ENCODE peak calls at places on chromosomes 11 and 22, in seven cellular contexts. S, Y, R, Z, P, Q and K are unnamed samples.

GRCh38 chr11:64611961-64612646 is 21.1 kb downstream of the SLC22A12 start:
- DNase-seq in Q (no peak), Z (no peak), Y (no peak), S (no peak), R (no peak), P (no peak), K (no peak)

GRCh38 chr11:59429924-59430516 is 3.8 kb upstream of the OR5A2 start:
- DNase-seq in Z (peak), Y (no peak), P (peak), Q (peak), S (peak), R (peak), K (peak)

GRCh38 chr11:103987631-103988594 is 48.5 kb upstream of the DDI1 start:
- DNase-seq in P (peak), Z (no peak), Y (no peak), Q (no peak), R (no peak), S (peak), K (peak)

GRCh38 chr22:30823015-30823370 is 128.3 kb downstream of the OSBP2 start:
- DNase-seq in P (no peak), Y (no peak), R (no peak), S (peak), Q (no peak), Z (peak), K (no peak)

GRCh38 chr11:20238712-20239111 is 78.4 kb upstream of the DBX1 start:
- DNase-seq in Q (no peak), P (no peak), Y (no peak), Z (no peak), S (no peak), R (no peak), K (no peak)

GRCh38 chr11:2666828-2667570 is 32.8 kb downstream of the KCNQ1OT1 start:
- DNase-seq in P (no peak), Y (no peak), R (no peak), S (no peak), Q (no peak), Z (no peak), K (no peak)

GRCh38 chr11:113313601-113314000 is 782 bp upstream of the TTC12 start:
- DNase-seq in Y (no peak), S (no peak), P (no peak), Z (no peak), R (no peak), Q (no peak), K (no peak)

GRCh38 chr11:123560001-123560400 is 94.4 kb downstream of the SCN3B start:
- DNase-seq in Z (no peak), Q (no peak), Y (no peak), S (peak), P (peak), R (no peak), K (peak)

GRCh38 chr22:19750666-19751490 is 9.7 kb upstream of the TBX1 start:
- DNase-seq in Q (no peak), Z (peak), Y (no peak), P (peak), S (no peak), R (peak), K (no peak)

GRCh38 chr11:2559527-2560311 is 114.9 kb downstream of the KCNQ1 start:
- DNase-seq in S (no peak), Y (no peak), R (no peak), Q (no peak), Z (no peak), P (no peak), K (no peak)

GRCh38 chr11:113023986-113024385 is 62.8 kb downstream of the NCAM1 start:
- DNase-seq in Y (no peak), S (no peak), R (no peak), P (no peak), Z (no peak), Q (no peak), K (no peak)

GRCh38 chr11:17851697-17852096 is 117.1 kb downstream of the KCNC1 start:
- DNase-seq in P (no peak), Q (no peak), Y (no peak), S (no peak), R (no peak), Z (no peak), K (no peak)

GRCh38 chr11:72924568-72925190 is 110.5 kb downstream of the ATG16L2 start:
- DNase-seq in Y (no peak), S (no peak), P (peak), Z (peak), Q (peak), R (peak), K (peak)

GRCh38 chr11:69538840-69539239 is 57.4 kb downstream of the LINC01488 start:
- DNase-seq in P (no peak), S (no peak), Q (no peak), Y (no peak), Z (no peak), R (no peak), K (no peak)

GRCh38 chr11:30800904-30801303 is 214.8 kb upstream of the MPPED2 start:
- DNase-seq in P (no peak), Z (no peak), S (no peak), Y (no peak), R (no peak), Q (no peak), K (no peak)

GRCh38 chr22:25806579-25806978 is 64.6 kb downstream of the MYO18B start:
- DNase-seq in R (no peak), Q (no peak), Y (no peak), P (no peak), Z (no peak), S (no peak), K (no peak)

GRCh38 chr11:130832571-130833432 is 83.5 kb downstream of the SNX19 start:
- DNase-seq in Y (no peak), Q (peak), Z (no peak), R (no peak), S (no peak), P (peak), K (no peak)

GRCh38 chr11:130830563-130830950 is 85.7 kb downstream of the SNX19 start:
- DNase-seq in S (no peak), Y (no peak), R (no peak), P (no peak), Q (no peak), Z (no peak), K (no peak)

GRCh38 chr11:130837194-130837593 is 79.1 kb downstream of the SNX19 start:
- DNase-seq in P (no peak), R (no peak), S (no peak), Y (no peak), Z (no peak), Q (no peak), K (no peak)

GRCh38 chr11:130831506-130832385 is 84.5 kb downstream of the SNX19 start:
- DNase-seq in P (no peak), S (peak), Y (no peak), Q (peak), Z (no peak), R (no peak), K (no peak)

GRCh38 chr11:130834886-130835285 is 81.4 kb downstream of the SNX19 start:
- DNase-seq in S (no peak), Y (no peak), R (no peak), P (no peak), Z (no peak), Q (peak), K (no peak)
- H3K4me3 ChIP-seq in S (no peak), Y (no peak), R (no peak), P (no peak), Z (no peak), Q (peak), K (no peak)

GRCh38 chr11:105786766-105787165 is 176.9 kb downstream of the GRIA4 start:
- DNase-seq in R (no peak), P (no peak), Y (no peak), Q (no peak), Z (no peak), S (peak), K (no peak)

GRCh38 chr11:105793092-105793491 is 183.2 kb downstream of the GRIA4 start:
- DNase-seq in Z (no peak), S (no peak), Q (no peak), R (no peak), Y (no peak), P (no peak), K (no peak)

GRCh38 chr11:105790841-105791240 is 181.0 kb downstream of the GRIA4 start:
- DNase-seq in Q (peak), Z (no peak), R (no peak), P (no peak), Y (no peak), S (peak), K (no peak)

GRCh38 chr11:105790021-105790420 is 180.1 kb downstream of the GRIA4 start:
- DNase-seq in Y (no peak), Q (no peak), R (no peak), Z (no peak), P (no peak), S (no peak), K (no peak)

GRCh38 chr11:105789579-105789978 is 179.7 kb downstream of the GRIA4 start:
- DNase-seq in S (no peak), R (no peak), Y (no peak), Q (no peak), Z (no peak), P (no peak), K (no peak)
- TF ChIP-seq CTCF in S (no peak), R (no peak), Y (no peak), Q (no peak), Z (no peak), P (no peak), K (no peak)

DNA sequence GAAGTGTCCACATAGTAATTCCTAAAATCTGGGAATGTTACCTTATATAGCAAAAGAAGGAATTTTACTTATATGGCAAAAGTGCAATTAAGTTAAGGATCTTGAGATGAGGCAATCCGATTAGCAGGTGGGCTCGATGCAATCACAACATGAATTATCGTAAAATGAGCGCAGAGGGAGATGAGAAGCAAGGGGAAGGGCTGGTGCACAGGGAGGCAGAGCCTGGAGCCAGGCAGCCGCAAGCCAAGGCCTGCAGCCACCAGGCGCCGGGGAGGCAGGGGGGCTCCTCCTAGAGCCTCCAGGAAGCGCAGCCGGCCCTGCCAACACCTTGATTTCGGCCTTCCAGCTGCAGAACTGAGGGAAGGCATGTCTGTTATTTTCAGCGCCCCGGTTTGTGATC is 85.7 kb downstream of the CELSR1 start:
- DNase-seq in Y (no peak), Z (no peak), S (no peak), R (no peak), Q (no peak), P (no peak), K (no peak)
- H3K4me3 ChIP-seq in Y (no peak), Z (no peak), S (no peak), R (no peak), Q (no peak), P (no peak), K (no peak)

GRCh38 chr11:95790933-95791247 is 592 bp downstream of the CEP57 start:
- DNase-seq in Y (peak), R (peak), S (peak), P (peak), Q (peak), Z (peak), K (peak)

GRCh38 chr11:95788921-95789505 is 569 bp downstream of the FAM76B start:
- DNase-seq in P (peak), R (peak), Y (peak), Q (peak), S (peak), Z (peak), K (peak)

GRCh38 chr11:95791385-95792033 is 1.2 kb downstream of the CEP57 start:
- DNase-seq in Q (peak), P (no peak), R (no peak), S (peak), Z (no peak), Y (no peak), K (no peak)

GRCh38 chr11:95790123-95790932 is at the start of gene CEP57:
- DNase-seq in S (peak), Z (peak), P (peak), Q (peak), Y (peak), R (peak), K (peak)

GRCh38 chr11:95789506-95790122 is at the start of gene FAM76B:
- DNase-seq in Y (peak), Z (peak), R (peak), P (peak), Q (peak), S (peak), K (peak)
- TF ChIP-seq CTCF in Y (no peak), Z (no peak), R (no peak), P (no peak), Q (no peak), S (no peak), K (no peak)

GRCh38 chr11:35523351-35523768 is 2.1 kb downstream of the PAMR1 start:
- DNase-seq in Y (no peak), P (peak), Q (no peak), S (no peak), Z (no peak), R (no peak), K (no peak)
- H3K4me3 ChIP-seq in Y (no peak), P (peak), Q (no peak), S (peak), Z (no peak), R (no peak), K (peak)

GRCh38 chr11:46407635-46408034 is 16.1 kb upstream of the CHRM4 start:
- DNase-seq in S (no peak), Z (no peak), P (no peak), Y (no peak), R (no peak), Q (no peak), K (no peak)

GRCh38 chr11:46410021-46410420 is 18.4 kb upstream of the CHRM4 start:
- DNase-seq in Y (no peak), Q (no peak), Z (no peak), S (peak), R (peak), P (peak), K (peak)

GRCh38 chr11:46402957-46403902 is 11.7 kb upstream of the CHRM4 start:
- DNase-seq in Q (no peak), P (no peak), R (no peak), Z (no peak), S (peak), Y (no peak), K (no peak)

GRCh38 chr11:46404476-46405017 is 13.0 kb upstream of the CHRM4 start:
- DNase-seq in S (no peak), Q (no peak), P (no peak), Y (no peak), R (no peak), Z (no peak), K (no peak)

GRCh38 chr11:46408407-46408986 is 16.9 kb upstream of the CHRM4 start:
- DNase-seq in Z (no peak), P (no peak), R (no peak), Q (no peak), Y (no peak), S (no peak), K (no peak)
- TF ChIP-seq CTCF in Z (no peak), P (no peak), R (no peak), Q (no peak), Y (no peak), S (no peak), K (no peak)

GRCh38 chr22:40782521-40782920 is 36.6 kb downstream of the SLC25A17 start:
- DNase-seq in P (no peak), Q (no peak), R (no peak), Y (no peak), Z (no peak), S (no peak), K (no peak)
- H3K4me3 ChIP-seq in P (no peak), Q (no peak), R (no peak), Y (no peak), Z (no peak), S (no peak), K (no peak)

DNA sequence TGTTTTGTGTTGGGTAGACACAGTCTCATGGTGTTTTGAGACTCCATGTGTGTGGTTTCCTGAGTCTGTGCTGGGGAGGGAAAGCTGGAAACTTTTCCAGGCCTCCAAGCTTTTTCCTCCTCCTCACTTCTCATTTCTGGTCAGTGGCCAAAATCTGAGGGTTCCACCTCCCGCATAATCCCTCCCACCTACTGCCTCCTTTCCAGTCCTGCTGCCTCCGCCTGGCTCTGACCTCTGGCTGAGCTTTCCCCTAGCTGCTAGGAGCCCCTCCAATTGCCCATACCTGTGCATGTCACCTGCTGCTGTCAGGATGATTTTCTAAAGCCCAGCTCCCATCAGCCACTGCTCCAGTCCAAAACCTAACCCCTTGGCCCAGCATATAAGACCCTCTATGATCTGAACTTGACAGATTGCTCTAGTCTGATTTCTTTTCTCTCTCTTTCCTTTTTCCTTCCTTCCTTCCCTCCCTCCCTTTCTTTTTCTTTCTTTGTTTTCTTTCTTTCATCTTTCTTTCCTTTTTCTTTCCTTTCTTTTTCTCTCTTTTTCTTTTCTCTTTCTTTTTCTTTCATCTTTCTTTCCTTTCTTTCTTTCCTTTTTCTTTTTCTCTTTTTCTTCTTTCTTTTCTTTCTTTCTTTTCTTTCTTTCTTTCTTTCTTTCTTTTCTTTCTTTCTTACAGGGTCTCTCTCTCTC is 51.4 kb upstream of the NECTIN1 start:
- DNase-seq in R (no peak), Q (no peak), Y (no peak), S (no peak), Z (no peak), P (no peak), K (no peak)
- TF ChIP-seq CTCF in R (no peak), Q (no peak), Y (no peak), S (no peak), Z (no peak), P (no peak), K (no peak)

DNA sequence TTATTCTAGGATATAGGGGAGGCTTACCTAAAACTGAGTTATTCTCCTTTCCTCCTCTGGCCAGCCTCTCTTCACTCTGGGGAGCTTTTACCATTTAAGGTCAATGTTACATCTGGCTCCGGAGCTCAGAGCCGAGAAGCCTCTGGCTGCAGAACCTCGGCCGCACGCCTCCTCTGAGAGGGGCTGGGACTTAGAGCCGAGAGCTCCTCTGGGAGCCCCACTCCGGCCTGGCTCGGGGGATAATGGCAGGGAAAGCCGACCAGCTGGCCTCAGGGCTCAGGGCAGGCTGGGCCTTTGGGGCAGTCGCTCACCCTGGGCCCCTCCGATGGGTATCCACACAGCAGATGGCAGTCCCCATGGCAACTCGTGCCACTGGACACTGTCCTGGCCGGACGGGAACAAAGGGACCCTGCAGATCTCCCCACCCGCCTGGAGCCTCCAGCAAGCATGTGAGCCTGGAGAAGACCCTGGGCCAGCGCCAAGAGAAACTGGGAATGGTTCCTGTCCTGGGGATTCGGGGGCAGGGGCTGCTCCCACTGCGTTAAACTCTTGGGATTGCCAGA is at the start of gene IRAG1:
- DNase-seq in Q (no peak), Y (peak), P (peak), R (no peak), S (peak), Z (no peak), K (peak)
- H3K4me3 ChIP-seq in Q (no peak), Y (peak), P (peak), R (no peak), S (no peak), Z (no peak), K (no peak)

GRCh38 chr11:84990141-84990540 is 637.0 kb downstream of the DLG2 start:
- DNase-seq in Q (no peak), R (no peak), S (peak), Z (no peak), Y (no peak), P (no peak), K (no peak)

GRCh38 chr11:84993386-84993785 is 633.8 kb downstream of the DLG2 start:
- DNase-seq in Q (peak), R (peak), Y (no peak), S (peak), Z (peak), P (no peak), K (peak)
- TF ChIP-seq CTCF in Q (peak), R (no peak), Y (no peak), S (peak), Z (peak), P (peak), K (no peak)